ENCODE peak calls at places on chromosomes 16 and 17, in eight cellular contexts. C is AG10803, B is fibroblast of the aortic adventitia, P is heart right ventricle, E is psoas muscle, H is HCT116, J is left ventricle myocardium inferior, U is tibial artery. T is an unnamed sample.

GRCh38 chr17:56593073-56593740 is at the start of gene NOG:
- DNase-seq in C (peak; percentile 59), B (peak; percentile 4), P (peak; percentile 51), E (peak; percentile 64), H (no peak), J (peak; percentile 31), U (peak; percentile 58), T (no peak)

GRCh38 chr16:73771676-73772075 is 524.9 kb upstream of the PSMD7 start:
- DNase-seq in C (peak; percentile 8), B (no peak), P (no peak), E (no peak), H (no peak), J (no peak), U (no peak), T (peak; percentile 2)

GRCh38 chr16:3999890-4000325 is 116.3 kb downstream of the ADCY9 start:
- DNase-seq in C (peak; percentile 43), B (peak; percentile 82), P (no peak), E (no peak), H (no peak), J (no peak), U (no peak), T (peak; percentile 67)

GRCh38 chr17:50079334-50080095 is 15.6 kb upstream of the PDK2 start:
- DNase-seq in C (peak; percentile 49), B (no peak), P (no peak), E (no peak), H (peak; percentile 65), J (no peak), U (no peak), T (peak; percentile 46)

GRCh38 chr17:78958556-78959191 is 21.0 kb downstream of the LGALS3BP start:
- DNase-seq in C (no peak), B (peak; percentile 37), P (no peak), E (no peak), H (no peak), J (no peak), U (no peak), T (no peak)

GRCh38 chr17:74842599-74843351 is 16.9 kb downstream of the GRIN2C start:
- DNase-seq in C (peak; percentile 53), B (peak; percentile 44), P (peak; percentile 83), E (peak; percentile 77), H (peak; percentile 56), J (peak; percentile 76), U (no peak), T (peak; percentile 69)

GRCh38 chr16:87723224-87723619 is 42.6 kb downstream of the KLHDC4 start:
- DNase-seq in C (peak; percentile 81), B (peak; percentile 2), P (peak; percentile 50), E (peak; percentile 51), H (no peak), J (peak; percentile 57), U (no peak), T (peak; percentile 77)

GRCh38 chr16:50902457-50902856 is 160.6 kb downstream of the CYLD start:
- DNase-seq in C (no peak), B (no peak), P (no peak), E (no peak), H (no peak), J (no peak), U (no peak), T (no peak)

GRCh38 chr16:83215417-83216001 is 588.7 kb downstream of the CDH13 start:
- DNase-seq in C (no peak), B (peak; percentile 34), P (peak; percentile 18), E (no peak), H (peak; percentile 21), J (no peak), U (no peak), T (peak; percentile 54)

GRCh38 chr16:21226749-21227148 is 6.8 kb upstream of the ANKS4B start:
- DNase-seq in C (peak; percentile 3), B (no peak), P (no peak), E (no peak), H (no peak), J (no peak), U (no peak), T (no peak)

GRCh38 chr16:73921295-73921694 is 375.3 kb upstream of the PSMD7 start:
- DNase-seq in C (no peak), B (no peak), P (no peak), E (no peak), H (no peak), J (no peak), U (no peak), T (no peak)

GRCh38 chr17:19750020-19750572 is 2.0 kb upstream of the ALDH3A1 start:
- DNase-seq in C (no peak), B (no peak), P (no peak), E (no peak), H (no peak), J (no peak), U (no peak), T (no peak)

GRCh38 chr16:67924140-67924906 is 7.3 kb downstream of the CTRL start:
- DNase-seq in C (no peak), B (no peak), P (no peak), E (no peak), H (no peak), J (no peak), U (no peak), T (no peak)

GRCh38 chr17:80516533-80516932 is 28.1 kb upstream of the RPTOR start:
- DNase-seq in C (no peak), B (no peak), P (no peak), E (no peak), H (no peak), J (no peak), U (no peak), T (no peak)

GRCh38 chr16:10931133-10931532 is 11.1 kb downstream of the DEXI start:
- DNase-seq in C (no peak), B (no peak), P (no peak), E (no peak), H (no peak), J (no peak), U (no peak), T (no peak)

GRCh38 chr16:57508084-57508425 is 21.8 kb upstream of the DOK4 start:
- DNase-seq in C (no peak), B (no peak), P (no peak), E (no peak), H (no peak), J (no peak), U (no peak), T (no peak)

GRCh38 chr16:30183236-30183960 is at the start of gene CORO1A:
- DNase-seq in C (peak; percentile 64), B (peak; percentile 52), P (peak; percentile 88), E (peak; percentile 83), H (no peak), J (peak; percentile 86), U (peak; percentile 87), T (peak; percentile 69)

GRCh38 chr16:12260119-12260646 is 283.6 kb downstream of the SNX29 start:
- DNase-seq in C (no peak), B (no peak), P (no peak), E (no peak), H (no peak), J (no peak), U (no peak), T (no peak)

GRCh38 chr16:81567987-81568748 is 123.6 kb downstream of the CMIP start:
- DNase-seq in C (peak; percentile 75), B (peak; percentile 64), P (peak; percentile 43), E (peak; percentile 43), H (no peak), J (no peak), U (no peak), T (peak; percentile 57)
- H3K4me3 ChIP-seq in C (no peak overlapping the region), B (no peak overlapping the region), P (no peak overlapping the region), E (no peak overlapping the region), H (no peak overlapping the region), J (no peak overlapping the region), U (no peak overlapping the region), T (no peak overlapping the region)

GRCh38 chr17:33642002-33642401 is 348.9 kb upstream of the ASIC2 start:
- DNase-seq in C (no peak), B (no peak), P (no peak), E (no peak), H (no peak), J (no peak), U (no peak), T (no peak)
- TF ChIP-seq CTCF in C (no peak), B (no peak), P (no peak), E (no peak), H (peak; percentile 14), J (no peak), U (no peak), T (no peak)

DNA sequence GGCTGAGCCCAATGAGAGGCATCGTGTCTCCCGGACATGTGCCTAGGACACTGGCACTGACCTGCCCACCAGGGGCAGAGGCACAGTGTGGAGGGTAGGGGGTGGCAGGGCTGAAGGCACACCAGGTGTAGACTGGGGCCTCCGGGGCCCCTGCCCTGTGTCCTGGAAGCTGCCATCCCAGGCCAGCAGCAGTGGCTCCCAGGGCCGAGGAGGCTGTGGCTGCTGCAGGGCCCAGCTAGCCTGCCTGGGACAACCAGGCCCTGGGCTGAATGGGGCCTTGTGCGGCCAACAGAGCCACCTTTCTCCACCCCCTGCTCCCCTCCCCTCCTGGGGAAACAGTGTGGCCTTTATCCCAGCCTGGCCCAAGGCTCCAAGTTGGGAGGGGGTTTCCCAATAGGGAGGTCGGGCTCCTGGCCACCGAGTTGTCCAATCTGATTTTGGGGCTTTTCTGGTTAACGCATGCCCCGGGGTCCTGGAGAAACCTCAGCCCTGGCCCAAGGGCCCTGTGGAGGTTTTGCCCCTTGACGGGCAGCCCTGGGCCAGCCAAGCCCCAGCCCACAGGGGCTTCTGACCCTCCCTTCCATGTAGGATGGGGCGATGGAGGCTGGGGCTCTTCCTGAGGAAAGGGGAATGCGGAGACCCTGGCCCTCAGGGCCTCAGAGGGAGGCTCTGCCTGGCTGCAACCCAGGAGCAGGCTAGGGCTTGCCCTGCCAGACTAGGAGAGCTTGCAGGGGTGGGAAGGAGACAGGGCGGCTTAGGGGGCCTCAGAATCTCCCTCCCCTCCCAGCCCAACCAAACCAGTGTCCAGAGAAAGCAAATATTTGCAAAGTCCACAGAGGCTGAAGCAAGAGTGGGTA is 4.2 kb downstream of the MTSS2 start:
- DNase-seq in C (no peak), B (no peak), P (peak; percentile 20), E (peak; percentile 9), H (no peak), J (peak; percentile 18), U (no peak), T (no peak)
- H3K4me3 ChIP-seq in C (peak overlapping the region; percentile 91), B (no peak overlapping the region), P (peak overlapping the region; percentile 17), E (no peak overlapping the region), H (no peak overlapping the region), J (peak overlapping the region; percentile 87), U (peak overlapping the region; percentile 2), T (no peak overlapping the region)

GRCh38 chr17:37747222-37747621 is 2.4 kb upstream of the HNF1B start:
- DNase-seq in C (no peak), B (no peak), P (no peak), E (no peak), H (no peak), J (no peak), U (no peak), T (no peak)

GRCh38 chr17:37744961-37745800 is at the start of gene HNF1B:
- DNase-seq in C (no peak), B (no peak), P (no peak), E (no peak), H (no peak), J (no peak), U (no peak), T (no peak)

GRCh38 chr17:37746617-37747016 is 1.8 kb upstream of the HNF1B start:
- DNase-seq in C (no peak), B (no peak), P (no peak), E (no peak), H (no peak), J (no peak), U (no peak), T (no peak)

GRCh38 chr17:37744633-37744927 is 279 bp downstream of the HNF1B start:
- DNase-seq in C (no peak), B (no peak), P (no peak), E (no peak), H (no peak), J (no peak), U (no peak), T (no peak)

GRCh38 chr17:37745801-37746426 is 1.1 kb upstream of the HNF1B start:
- DNase-seq in C (no peak), B (no peak), P (no peak), E (no peak), H (no peak), J (no peak), U (no peak), T (no peak)
- TF ChIP-seq CTCF in C (no peak), B (no peak), P (no peak), E (no peak), H (no peak), J (no peak), U (no peak), T (no peak)

T was measured in fibroblast of pulmonary artery.